ENCODE peak calls at places on chromosome 10, in eight cellular contexts. O is LoVo; T is AML-193; V is GM13976; U is A549; E is stimulated activated CD8-positive, alpha-beta memory T cell treated with anti-CD3 and anti-CD28 coated beads, Interleukin-7, amount 100 ng/mL, for 4 hours; R is H4; Q is iris pigment epithelial cell. I is an unnamed sample.

GRCh38 chr10:49371967-49372366 is 23.9 kb downstream of the DRGX start:
- DNase-seq in O (no peak), T (no peak), V (no peak), U (no peak), E (no peak), R (no peak), Q (no peak), I (no peak)

GRCh38 chr10:47047577-47048532 is 136.6 kb downstream of the PTPN20 start:
- DNase-seq in O (peak), T (peak), V (peak), U (peak), E (peak), R (peak), Q (peak), I (peak)

GRCh38 chr10:121792198-121792597 is 135.6 kb downstream of the ATE1 start:
- DNase-seq in O (no peak), T (no peak), V (no peak), U (no peak), E (no peak), R (no peak), Q (peak), I (peak)

GRCh38 chr10:114876602-114877300 is 55.2 kb downstream of the FHIP2A start:
- DNase-seq in O (no peak), T (peak), V (peak), U (peak), E (no peak), R (peak), Q (peak), I (no peak)

GRCh38 chr10:102773986-102774385 is 30.2 kb downstream of the WBP1L start:
- DNase-seq in O (no peak), T (no peak), V (peak), U (no peak), E (no peak), R (no peak), Q (peak), I (no peak)

GRCh38 chr10:94890264-94891022 is 48.0 kb upstream of the CYP2C9 start:
- DNase-seq in O (no peak), T (no peak), V (no peak), U (no peak), E (no peak), R (no peak), Q (no peak), I (no peak)

GRCh38 chr10:57925045-57925444 is 342.6 kb downstream of the IPMK start:
- DNase-seq in O (peak), T (no peak), V (no peak), U (no peak), E (no peak), R (no peak), Q (no peak), I (no peak)

GRCh38 chr10:18020523-18020922 is 68.8 kb downstream of the SLC39A12 start:
- DNase-seq in O (no peak), T (no peak), V (no peak), U (no peak), E (no peak), R (no peak), Q (no peak), I (no peak)

GRCh38 chr10:66513504-66513903 is 412.3 kb upstream of the LRRTM3 start:
- DNase-seq in O (no peak), T (no peak), V (no peak), U (no peak), E (no peak), R (no peak), Q (no peak), I (no peak)

I was measured in non-pigmented ciliary epithelial cell.